ENCODE peak calls at places on chromosomes 11 and 22, in six cellular contexts. Q is stomach, L is breast epithelium, Y is IMR-90, K is testis, B is prostate gland. Z is an unnamed sample.

GRCh38 chr22:20249797-20250354 is 18.2 kb downstream of the RTN4R start:
- DNase-seq in B (peak; percentile 29), Y (peak; percentile 39), K (peak; percentile 63), Q (no peak), L (no peak), Z (no peak)

GRCh38 chr11:46445192-46445591 is 53.6 kb upstream of the CHRM4 start:
- DNase-seq in K (no peak), Q (no peak), B (no peak), Y (no peak), L (no peak), Z (no peak)

GRCh38 chr11:69433741-69434140 is 47.7 kb upstream of the LINC01488 start:
- DNase-seq in B (no peak), K (no peak), Q (no peak), L (no peak), Y (no peak), Z (no peak)

GRCh38 chr11:90179923-90180322 is 42.9 kb downstream of the CHORDC1 start:
- DNase-seq in L (no peak), Q (no peak), Y (no peak), K (no peak), B (no peak), Z (no peak)

GRCh38 chr11:130000552-130001176 is 2.0 kb downstream of the PRDM10 start:
- DNase-seq in B (no peak), Y (no peak), L (no peak), K (no peak), Q (no peak), Z (no peak)

GRCh38 chr11:75077316-75077715 is 19.4 kb downstream of the OR2AT4 start:
- DNase-seq in Y (peak; percentile 19), Q (no peak), K (no peak), B (no peak), L (no peak), Z (no peak)

GRCh38 chr11:34468209-34468841 is 29.6 kb downstream of the CAT start:
- DNase-seq in Y (peak; percentile 14), B (peak; percentile 13), Q (peak; percentile 33), K (peak; percentile 42), L (no peak), Z (no peak)

GRCh38 chr11:44626645-44627044 is 61.2 kb downstream of the CD82 start:
- DNase-seq in B (peak; percentile 2), Y (no peak), Q (no peak), K (peak; percentile 6), L (no peak), Z (no peak)

GRCh38 chr11:98495601-98496000 is 525.1 kb upstream of the CNTN5 start:
- DNase-seq in Q (no peak), Y (no peak), B (no peak), L (no peak), K (no peak), Z (no peak)

GRCh38 chr22:45154383-45154782 is 9.3 kb upstream of the NUP50 start:
- DNase-seq in L (no peak), B (no peak), Y (peak; percentile 67), Q (no peak), K (no peak), Z (no peak)

GRCh38 chr11:130728185-130729160 is 187.8 kb downstream of the SNX19 start:
- DNase-seq in L (no peak), K (no peak), B (no peak), Q (no peak), Y (no peak), Z (no peak)

GRCh38 chr22:37802310-37803194 is 5.2 kb upstream of the GCAT start:
- DNase-seq in Q (peak; percentile 60), Y (peak; percentile 39), L (no peak), B (no peak), K (peak; percentile 78), Z (peak; percentile 80)

GRCh38 chr22:43955040-43955882 is at the start of gene SAMM50:
- DNase-seq in L (peak; percentile 87), Y (peak; percentile 89), K (peak; percentile 96), Q (peak; percentile 94), B (peak; percentile 88), Z (peak; percentile 96)
- TF ChIP-seq POLR2A in L (peak; percentile 65), Y (peak; percentile 77), K (no peak), Q (no peak), B (peak; percentile 39), Z (no peak)

GRCh38 chr22:47195676-47196492 is 433.4 kb downstream of the TBC1D22A start:
- DNase-seq in Y (no peak), L (peak; percentile 31), B (no peak), K (peak; percentile 15), Q (peak; percentile 18), Z (no peak)
- TF ChIP-seq POLR2A in Y (no peak), L (no peak), B (no peak), K (no peak), Q (no peak), Z (no peak)

DNA sequence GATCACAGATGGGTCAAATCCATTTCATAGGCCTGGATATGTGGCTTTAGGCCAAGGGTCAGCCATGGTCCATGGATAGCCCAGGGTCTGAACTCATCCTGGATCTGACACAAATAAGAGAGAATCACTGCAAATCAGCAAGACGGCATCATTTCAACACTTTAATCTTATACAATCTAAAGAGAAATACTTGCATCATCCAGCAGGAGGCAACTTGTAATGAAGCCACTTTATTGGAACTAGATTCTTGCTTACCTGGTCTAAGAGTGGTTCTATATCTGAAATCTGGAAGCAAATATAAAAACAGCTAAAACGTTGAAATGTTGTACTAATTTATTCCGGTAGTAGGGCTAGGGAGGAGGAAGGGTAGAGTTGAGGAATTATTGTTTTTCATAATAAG is 870.1 kb downstream of the JRKL start:
- DNase-seq in Y (no peak), L (no peak), Q (no peak), B (no peak), K (no peak), Z (no peak)
- TF ChIP-seq POLR2A in Y (no peak), L (no peak), Q (no peak), B (no peak), K (no peak), Z (no peak)

DNA sequence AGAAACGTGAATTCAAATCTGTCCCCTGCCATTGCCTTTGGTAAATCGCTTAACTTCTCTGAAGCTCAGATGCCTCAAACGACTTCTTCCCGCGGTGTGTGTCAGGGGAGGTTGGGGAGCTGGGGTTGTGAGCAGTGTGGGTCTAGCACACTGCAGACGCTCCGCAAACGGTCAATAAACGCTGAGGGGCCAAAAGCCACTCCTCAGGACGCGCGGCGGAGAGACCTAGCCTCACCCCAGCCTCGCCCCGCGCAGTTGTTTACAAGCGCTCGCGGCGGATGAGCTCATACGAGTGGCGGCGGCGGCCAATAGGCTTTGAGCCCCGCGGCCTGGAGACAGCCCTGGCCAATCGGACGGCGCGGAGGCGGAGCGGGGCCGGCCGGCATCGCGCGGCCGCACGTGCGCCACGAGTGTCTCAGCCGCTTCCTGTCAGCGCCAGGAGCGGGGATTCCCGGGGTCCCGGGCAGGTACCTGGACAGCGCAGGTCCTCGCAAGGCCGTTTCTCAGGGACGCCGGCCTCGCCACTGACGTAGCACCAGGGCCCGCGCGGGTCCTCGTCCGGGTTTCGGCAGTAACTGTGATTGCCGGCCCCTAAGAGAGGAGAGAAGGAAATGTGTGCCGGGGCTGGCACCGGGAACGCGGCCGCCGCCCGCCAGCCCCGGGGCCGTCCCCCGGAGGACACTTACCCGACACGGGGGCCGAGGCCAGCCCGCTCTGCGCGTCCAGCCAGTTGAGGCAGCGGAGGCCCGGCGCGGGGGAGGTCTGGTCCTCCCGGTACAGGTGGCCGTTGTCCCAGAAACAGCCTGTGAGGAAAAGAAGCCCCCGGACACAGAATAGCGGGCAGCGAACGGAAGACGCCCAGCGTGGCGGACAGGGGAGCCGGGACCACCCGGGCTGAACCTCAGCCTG is 1.5 kb downstream of the PIK3IP1 start:
- DNase-seq in L (peak; percentile 96), K (peak; percentile 98), Q (peak; percentile 99), B (peak; percentile 97), Y (peak; percentile 90), Z (peak; percentile 95)
- TF ChIP-seq POLR2A in L (peak; percentile 93), K (peak; percentile 90), Q (no peak), B (peak; percentile 97), Y (peak; percentile 87), Z (peak; percentile 95)

Z was measured in heart left ventricle.